ENCODE peak calls at places on chromosomes 1 and 21, in four cellular contexts. One of them, this sample, is unnamed.

GRCh38 chr1:223046011-223046410 is 97.0 kb downstream of the TLR5 start:
- DNase-seq in tibial nerve: no peak
- DNase-seq in esophagus muscularis mucosa: no peak
- DNase-seq in stomach: no peak
- DNase-seq in this sample: no peak

GRCh38 chr21:35005825-35006224 is 43.3 kb downstream of the RUNX1 start:
- DNase-seq in esophagus muscularis mucosa: no peak
- DNase-seq in stomach: no peak
- DNase-seq in tibial nerve: no peak
- DNase-seq in this sample: no peak

GRCh38 chr1:20083178-20083944 is 13.4 kb downstream of the PLA2G5 start:
- DNase-seq in stomach: no peak
- DNase-seq in tibial nerve: no peak
- DNase-seq in esophagus muscularis mucosa: no peak
- DNase-seq in this sample: no peak

GRCh38 chr1:174572771-174573170 is 125.0 kb downstream of the GPR52 start:
- DNase-seq in stomach: no peak
- DNase-seq in esophagus muscularis mucosa: no peak
- DNase-seq in tibial nerve: no peak
- DNase-seq in this sample: no peak

GRCh38 chr1:65332821-65333220 is 23.5 kb downstream of the DNAJC6 start:
- DNase-seq in stomach: no peak
- DNase-seq in tibial nerve: no peak
- DNase-seq in esophagus muscularis mucosa: no peak
- DNase-seq in this sample: no peak

GRCh38 chr21:32425628-32426027 is 13.1 kb downstream of the EVA1C start:
- DNase-seq in esophagus muscularis mucosa: no peak
- DNase-seq in stomach: no peak
- DNase-seq in tibial nerve: no peak
- DNase-seq in this sample: no peak

GRCh38 chr1:230905733-230906132 is 37.4 kb upstream of the C1orf198 start:
- DNase-seq in esophagus muscularis mucosa: peak
- DNase-seq in stomach: no peak
- DNase-seq in tibial nerve: no peak
- DNase-seq in this sample: no peak

GRCh38 chr1:53470584-53470983 is 11.4 kb downstream of the DMRTB1 start:
- DNase-seq in stomach: no peak
- DNase-seq in tibial nerve: no peak
- DNase-seq in esophagus muscularis mucosa: no peak
- DNase-seq in this sample: no peak

GRCh38 chr1:232950919-232951579 is 638 bp downstream of the NTPCR start:
- DNase-seq in tibial nerve: no peak
- DNase-seq in stomach: no peak
- DNase-seq in esophagus muscularis mucosa: no peak
- DNase-seq in this sample: no peak

GRCh38 chr1:229989591-229990248 is 77.3 kb upstream of the GALNT2 start:
- DNase-seq in stomach: no peak
- DNase-seq in esophagus muscularis mucosa: no peak
- DNase-seq in tibial nerve: no peak
- DNase-seq in this sample: no peak

GRCh38 chr1:225450491-225451191 is 22.8 kb upstream of the LBR start:
- DNase-seq in esophagus muscularis mucosa: no peak
- DNase-seq in stomach: no peak
- DNase-seq in tibial nerve: peak
- DNase-seq in this sample: no peak

GRCh38 chr1:3992103-3992556 is 92.1 kb upstream of the C1orf174 start:
- DNase-seq in stomach: no peak
- DNase-seq in esophagus muscularis mucosa: no peak
- DNase-seq in tibial nerve: no peak
- DNase-seq in this sample: no peak

GRCh38 chr1:119080586-119080985 is 59.9 kb downstream of the WARS2 start:
- DNase-seq in esophagus muscularis mucosa: no peak
- DNase-seq in tibial nerve: no peak
- DNase-seq in stomach: no peak
- DNase-seq in this sample: peak

GRCh38 chr1:21655748-21656147 is 13.4 kb downstream of the RAP1GAP start:
- DNase-seq in stomach: no peak
- DNase-seq in esophagus muscularis mucosa: no peak
- DNase-seq in tibial nerve: no peak
- DNase-seq in this sample: no peak

GRCh38 chr1:109792056-109792831 is 28.5 kb upstream of the EPS8L3 start:
- DNase-seq in esophagus muscularis mucosa: no peak
- DNase-seq in tibial nerve: no peak
- DNase-seq in stomach: peak
- DNase-seq in this sample: peak

GRCh38 chr1:6776895-6777294 is 8.4 kb upstream of the CAMTA1 start:
- DNase-seq in tibial nerve: no peak
- DNase-seq in stomach: no peak
- DNase-seq in esophagus muscularis mucosa: no peak
- DNase-seq in this sample: no peak

GRCh38 chr1:151156515-151156819 is at the start of gene TNFAIP8L2:
- DNase-seq in tibial nerve: no peak
- DNase-seq in esophagus muscularis mucosa: no peak
- DNase-seq in stomach: peak
- DNase-seq in this sample: no peak

GRCh38 chr1:175192111-175192629 is 406 bp downstream of the KIAA0040 start:
- DNase-seq in stomach: peak
- DNase-seq in tibial nerve: peak
- DNase-seq in esophagus muscularis mucosa: peak
- DNase-seq in this sample: peak

GRCh38 chr1:203522237-203522636 is 28.3 kb downstream of the OPTC start:
- DNase-seq in tibial nerve: no peak
- DNase-seq in esophagus muscularis mucosa: no peak
- DNase-seq in stomach: no peak
- DNase-seq in this sample: no peak

GRCh38 chr21:33817663-33818433 is 97.8 kb downstream of the ATP5PO start:
- DNase-seq in stomach: no peak
- DNase-seq in esophagus muscularis mucosa: peak
- DNase-seq in tibial nerve: no peak
- DNase-seq in this sample: no peak

GRCh38 chr1:111843177-111843576 is 87.5 kb downstream of the DDX20 start:
- DNase-seq in esophagus muscularis mucosa: no peak
- DNase-seq in tibial nerve: no peak
- DNase-seq in stomach: no peak
- DNase-seq in this sample: no peak

GRCh38 chr21:40846566-40847411 is at the start of gene DSCAM:
- DNase-seq in stomach: no peak
- DNase-seq in esophagus muscularis mucosa: peak
- DNase-seq in tibial nerve: no peak
- DNase-seq in this sample: no peak

GRCh38 chr1:169595764-169596711 is 9.8 kb upstream of the F5 start:
- DNase-seq in esophagus muscularis mucosa: peak
- DNase-seq in stomach: no peak
- DNase-seq in tibial nerve: no peak
- DNase-seq in this sample: no peak

GRCh38 chr1:62439652-62440371 is 3.0 kb downstream of the USP1 start:
- DNase-seq in stomach: no peak
- DNase-seq in esophagus muscularis mucosa: no peak
- DNase-seq in tibial nerve: no peak
- DNase-seq in this sample: no peak
- H3K4me3 ChIP-seq in stomach: no peak
- H3K4me3 ChIP-seq in esophagus muscularis mucosa: no peak
- H3K4me3 ChIP-seq in tibial nerve: no peak
- H3K4me3 ChIP-seq in this sample: no peak

DNA sequence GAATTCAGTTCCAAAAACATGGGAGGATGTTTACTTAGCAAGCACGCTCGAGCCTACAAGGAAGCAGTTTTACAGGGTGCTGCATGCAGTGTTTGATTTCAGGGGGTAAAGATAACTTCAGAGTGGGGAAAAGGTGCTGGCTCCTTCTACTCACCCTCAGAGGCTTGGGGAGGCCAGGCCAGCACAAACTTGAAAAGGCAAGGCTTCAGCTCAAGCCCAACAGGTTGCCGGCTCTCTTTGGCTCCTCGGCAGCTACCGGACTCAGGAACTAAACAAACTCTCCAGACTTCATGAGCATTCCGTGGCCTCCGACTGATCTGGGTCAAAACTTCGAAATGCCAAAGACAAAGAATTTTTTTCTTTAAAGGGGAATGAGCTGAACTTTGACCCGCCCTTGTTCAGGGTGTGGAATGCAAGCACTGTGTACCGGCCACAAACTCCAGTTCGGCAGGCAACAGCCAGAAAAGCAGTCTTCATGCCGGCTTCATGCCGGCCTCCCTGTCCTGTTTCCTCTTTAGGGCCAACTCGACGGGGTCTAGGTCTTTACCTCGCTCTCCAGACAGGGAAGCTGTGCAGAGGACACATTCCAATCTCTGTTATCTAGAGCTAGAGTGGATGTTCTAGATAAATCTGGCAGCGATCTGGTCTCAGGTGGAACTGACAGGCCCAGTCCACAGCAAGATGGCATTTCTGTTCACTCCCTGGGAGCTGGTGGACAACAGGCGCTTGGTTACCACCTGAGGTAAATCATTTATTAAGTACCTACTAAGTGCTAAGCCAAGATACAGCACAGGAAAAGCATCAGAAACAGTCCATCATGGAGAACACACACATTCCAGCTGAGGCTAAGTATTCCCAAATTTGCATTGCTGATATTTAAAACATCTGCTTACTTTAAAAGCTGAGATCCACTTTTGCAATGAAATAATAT is 75.0 kb downstream of the CD46 start:
- DNase-seq in tibial nerve: no peak
- DNase-seq in stomach: peak
- DNase-seq in esophagus muscularis mucosa: no peak
- DNase-seq in this sample: peak
- TF ChIP-seq POLR2A in tibial nerve: no peak
- TF ChIP-seq POLR2A in stomach: no peak
- TF ChIP-seq POLR2A in esophagus muscularis mucosa: no peak
- TF ChIP-seq POLR2A in this sample: no peak

DNA sequence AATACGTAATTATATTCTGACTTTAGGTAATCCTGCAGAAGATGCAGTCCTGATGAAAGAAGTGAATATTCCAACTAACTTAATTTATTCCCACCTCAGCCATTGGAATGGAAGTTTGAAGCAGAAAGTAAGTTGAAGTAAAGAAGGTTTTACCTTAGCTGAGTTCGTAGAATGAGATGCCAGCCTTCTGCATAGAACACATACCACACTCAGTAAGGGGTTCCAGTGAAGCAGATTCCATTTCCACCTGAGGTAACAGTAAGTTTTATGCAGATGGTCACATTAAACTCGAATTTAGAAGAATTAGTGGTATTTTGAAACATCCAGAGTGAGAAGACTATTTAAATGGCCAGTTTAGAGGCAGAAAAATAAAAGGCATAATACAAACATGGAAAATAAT is 20.2 kb downstream of the RBM11 start:
- DNase-seq in tibial nerve: no peak
- DNase-seq in stomach: no peak
- DNase-seq in esophagus muscularis mucosa: no peak
- DNase-seq in this sample: no peak
- TF ChIP-seq EP300 in tibial nerve: no peak
- TF ChIP-seq EP300 in stomach: no peak
- TF ChIP-seq EP300 in esophagus muscularis mucosa: no peak
- TF ChIP-seq EP300 in this sample: no peak

GRCh38 chr1:238664139-238664538 is 722.2 kb upstream of the CHRM3 start:
- DNase-seq in tibial nerve: no peak
- DNase-seq in esophagus muscularis mucosa: no peak
- DNase-seq in stomach: no peak
- DNase-seq in this sample: no peak

GRCh38 chr1:238653693-238654321 is 732.6 kb upstream of the CHRM3 start:
- DNase-seq in esophagus muscularis mucosa: no peak
- DNase-seq in tibial nerve: no peak
- DNase-seq in stomach: no peak
- DNase-seq in this sample: no peak

GRCh38 chr1:238660849-238661248 is 725.5 kb upstream of the CHRM3 start:
- DNase-seq in tibial nerve: no peak
- DNase-seq in stomach: no peak
- DNase-seq in esophagus muscularis mucosa: no peak
- DNase-seq in this sample: no peak

DNA sequence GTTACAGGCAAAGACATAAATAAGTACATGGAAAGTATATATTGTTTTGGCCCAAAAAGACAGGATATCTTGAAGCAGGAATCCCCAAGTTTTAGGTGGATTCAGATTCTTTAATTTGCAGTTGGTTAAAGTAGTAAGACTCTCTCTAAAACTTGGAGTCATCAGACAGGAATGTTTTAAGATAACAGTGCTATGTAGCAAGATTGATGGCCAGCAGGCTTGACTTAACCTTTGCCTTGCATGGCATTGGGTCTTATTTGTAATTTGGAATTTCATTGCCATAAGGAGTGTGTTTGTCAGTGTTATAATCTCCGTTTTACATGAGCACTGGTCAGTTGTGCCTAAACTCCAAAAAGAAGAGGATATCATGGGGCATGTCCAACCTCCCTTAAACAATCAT is 727.6 kb upstream of the CHRM3 start:
- DNase-seq in tibial nerve: no peak
- DNase-seq in esophagus muscularis mucosa: no peak
- DNase-seq in stomach: no peak
- DNase-seq in this sample: no peak
- H3K4me3 ChIP-seq in tibial nerve: no peak
- H3K4me3 ChIP-seq in esophagus muscularis mucosa: no peak
- H3K4me3 ChIP-seq in stomach: no peak
- H3K4me3 ChIP-seq in this sample: no peak

GRCh38 chr1:159775716-159776115 is 5.0 kb upstream of the DUSP23 start:
- DNase-seq in stomach: no peak
- DNase-seq in tibial nerve: no peak
- DNase-seq in esophagus muscularis mucosa: no peak
- DNase-seq in this sample: no peak

GRCh38 chr1:159780583-159781582 is at the start of gene DUSP23:
- DNase-seq in tibial nerve: peak
- DNase-seq in esophagus muscularis mucosa: peak
- DNase-seq in stomach: peak
- DNase-seq in this sample: peak

GRCh38 chr1:159781992-159782391 is 1.2 kb downstream of the DUSP23 start:
- DNase-seq in esophagus muscularis mucosa: no peak
- DNase-seq in stomach: no peak
- DNase-seq in tibial nerve: no peak
- DNase-seq in this sample: no peak

GRCh38 chr1:159778266-159778665 is 2.5 kb upstream of the DUSP23 start:
- DNase-seq in tibial nerve: no peak
- DNase-seq in stomach: no peak
- DNase-seq in esophagus muscularis mucosa: no peak
- DNase-seq in this sample: no peak

GRCh38 chr1:159779403-159779851 is 1.3 kb upstream of the DUSP23 start:
- DNase-seq in stomach: no peak
- DNase-seq in esophagus muscularis mucosa: no peak
- DNase-seq in tibial nerve: no peak
- DNase-seq in this sample: peak
- TF ChIP-seq POLR2A in stomach: no peak
- TF ChIP-seq POLR2A in esophagus muscularis mucosa: no peak
- TF ChIP-seq POLR2A in tibial nerve: no peak
- TF ChIP-seq POLR2A in this sample: no peak

GRCh38 chr1:89974701-89975470 is 20.0 kb upstream of the ZNF326 start:
- DNase-seq in esophagus muscularis mucosa: no peak
- DNase-seq in tibial nerve: no peak
- DNase-seq in stomach: no peak
- DNase-seq in this sample: peak

GRCh38 chr1:89971600-89971999 is 23.3 kb upstream of the ZNF326 start:
- DNase-seq in tibial nerve: no peak
- DNase-seq in esophagus muscularis mucosa: no peak
- DNase-seq in stomach: no peak
- DNase-seq in this sample: no peak

GRCh38 chr1:89972024-89972423 is 22.9 kb upstream of the ZNF326 start:
- DNase-seq in stomach: no peak
- DNase-seq in esophagus muscularis mucosa: no peak
- DNase-seq in tibial nerve: no peak
- DNase-seq in this sample: no peak

GRCh38 chr1:89974211-89974610 is 20.7 kb upstream of the ZNF326 start:
- DNase-seq in esophagus muscularis mucosa: no peak
- DNase-seq in stomach: no peak
- DNase-seq in tibial nerve: no peak
- DNase-seq in this sample: no peak

GRCh38 chr1:89973481-89974127 is 21.3 kb upstream of the ZNF326 start:
- DNase-seq in tibial nerve: no peak
- DNase-seq in stomach: no peak
- DNase-seq in esophagus muscularis mucosa: no peak
- DNase-seq in this sample: no peak
- TF ChIP-seq EP300 in tibial nerve: no peak
- TF ChIP-seq EP300 in stomach: no peak
- TF ChIP-seq EP300 in esophagus muscularis mucosa: no peak
- TF ChIP-seq EP300 in this sample: no peak

This sample was measured in ovary.